ENCODE peak calls at places on chromosomes 11 and 22, in five cellular contexts. I is HEK293T, G is GM12878, S is HepG2, P is H1. L is an unnamed sample.

GRCh38 chr11:78040691-78041379 is 17.8 kb upstream of the KCTD14 start:
- DNase-seq in I (no peak), P (no peak), G (no peak), S (no peak), L (no peak)

GRCh38 chr11:79678780-79679468 is 238.1 kb upstream of the TENM4 start:
- DNase-seq in S (no peak), P (no peak), I (no peak), G (no peak), L (peak; percentile 70)

GRCh38 chr11:6594142-6594768 is 9.2 kb downstream of the RRP8 start:
- DNase-seq in S (no peak), I (no peak), P (no peak), G (no peak), L (no peak)

GRCh38 chr11:23674866-23675265 is 814.6 kb upstream of the CCDC179 start:
- DNase-seq in S (no peak), I (no peak), G (no peak), P (no peak), L (no peak)

GRCh38 chr11:76008474-76008873 is 193.5 kb downstream of the UVRAG start:
- DNase-seq in G (no peak), P (no peak), I (no peak), S (no peak), L (no peak)

GRCh38 chr22:35642305-35642741 is 5.9 kb upstream of the APOL6 start:
- DNase-seq in S (peak; percentile 47), P (no peak), I (no peak), G (no peak), L (no peak)

GRCh38 chr11:61507962-61508824 is at the start of gene LRRC10B:
- DNase-seq in S (no peak), I (peak; percentile 78), G (no peak), P (no peak), L (peak; percentile 76)

GRCh38 chr11:130448416-130449068 is at the start of gene ADAMTS15:
- DNase-seq in G (no peak), I (peak; percentile 88), P (peak; percentile 80), S (peak; percentile 9), L (peak; percentile 84)

GRCh38 chr11:123180166-123180565 is 14.9 kb downstream of the CLMP start:
- DNase-seq in G (no peak), P (no peak), I (no peak), S (no peak), L (no peak)

GRCh38 chr11:78957481-78958245 is 383.0 kb upstream of the NARS2 start:
- DNase-seq in P (no peak), I (no peak), G (no peak), S (no peak), L (no peak)

GRCh38 chr11:132655187-132655855 is 877.0 kb downstream of the OPCML start:
- DNase-seq in I (no peak), P (no peak), S (no peak), G (no peak), L (no peak)

GRCh38 chr11:70857885-70858284 is 394.5 kb downstream of the SHANK2 start:
- DNase-seq in P (no peak), G (no peak), I (no peak), S (no peak), L (no peak)
- TF ChIP-seq SUZ12 in P (no peak), G (no peak), I (no peak), S (no peak), L (no peak)

GRCh38 chr22:29219881-29220670 is 14.4 kb downstream of the EMID1 start:
- DNase-seq in P (no peak), G (no peak), S (peak; percentile 33), I (no peak), L (no peak)

GRCh38 chr22:29224121-29224858 is 18.6 kb downstream of the EMID1 start:
- DNase-seq in I (no peak), P (no peak), S (no peak), G (no peak), L (no peak)

GRCh38 chr22:29224859-29225410 is 19.2 kb downstream of the EMID1 start:
- DNase-seq in G (no peak), I (no peak), S (no peak), P (no peak), L (no peak)

GRCh38 chr22:29226246-29226981 is 20.7 kb downstream of the EMID1 start:
- DNase-seq in G (no peak), S (no peak), I (no peak), P (no peak), L (no peak)

GRCh38 chr22:29225422-29226090 is 19.9 kb downstream of the EMID1 start:
- DNase-seq in G (no peak), P (no peak), I (no peak), S (no peak), L (no peak)
- TF ChIP-seq SUZ12 in G (no peak), P (no peak), I (no peak), S (no peak), L (no peak)

GRCh38 chr11:112212290-112212689 is 13.9 kb upstream of the PTS start:
- DNase-seq in G (no peak), P (no peak), S (no peak), I (no peak), L (no peak)

GRCh38 chr11:112211556-112211955 is 14.7 kb upstream of the PTS start:
- DNase-seq in G (no peak), I (no peak), S (no peak), P (no peak), L (no peak)

GRCh38 chr11:112212710-112213109 is 13.5 kb upstream of the PTS start:
- DNase-seq in P (no peak), G (no peak), I (no peak), S (no peak), L (no peak)

GRCh38 chr11:112215621-112216020 is 10.6 kb upstream of the PTS start:
- DNase-seq in S (no peak), G (no peak), P (no peak), I (no peak), L (no peak)

GRCh38 chr11:112213753-112214152 is 12.5 kb upstream of the PTS start:
- DNase-seq in I (no peak), P (no peak), G (no peak), S (peak; percentile 72), L (no peak)
- TF ChIP-seq SUZ12 in I (no peak), P (no peak), G (no peak), S (no peak), L (no peak)

DNA sequence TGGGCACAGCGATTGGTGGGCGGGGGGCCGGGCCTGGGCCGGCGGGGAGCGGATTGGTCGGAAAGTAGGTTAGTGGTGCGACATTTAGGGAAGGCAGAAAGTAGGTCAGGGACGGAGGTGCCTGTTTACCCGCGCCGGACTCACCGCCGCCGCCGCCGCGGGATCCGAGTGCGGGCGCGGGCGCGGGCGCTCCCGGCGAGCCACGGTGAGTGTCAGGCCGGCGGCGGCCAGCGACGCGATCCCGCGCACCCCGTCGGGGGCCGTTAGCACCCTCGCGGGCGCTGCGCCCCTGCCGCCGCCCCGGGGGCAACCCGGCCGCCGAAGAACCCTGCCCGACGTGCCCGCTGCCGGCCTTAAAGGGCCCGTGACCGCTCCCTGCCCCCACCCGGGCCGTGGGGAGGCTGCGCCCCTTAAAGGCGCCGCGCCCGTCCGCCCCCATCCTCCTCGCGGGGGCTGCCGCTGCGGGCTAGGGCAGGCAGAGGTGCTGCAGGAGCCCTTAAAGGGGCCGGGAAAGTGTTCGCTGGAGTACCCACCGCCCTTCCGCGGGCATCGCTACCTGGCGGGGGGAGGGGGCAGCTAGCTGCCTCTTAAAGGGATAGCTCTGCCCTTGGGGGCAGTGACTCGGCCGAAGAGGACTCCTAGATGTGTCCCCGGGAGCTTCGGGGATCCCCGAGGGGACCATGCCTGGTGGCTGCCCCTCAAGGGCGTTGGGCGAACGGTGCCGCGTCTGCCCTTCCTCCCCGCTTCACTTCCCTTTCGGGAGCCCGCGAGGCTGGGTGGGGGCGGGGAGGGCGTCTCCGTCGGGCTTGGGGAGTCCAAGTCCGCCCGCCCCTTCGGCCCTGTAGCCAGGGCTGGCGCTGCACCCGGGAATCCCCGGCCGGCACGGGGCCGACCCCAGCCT is at the start of gene BMAL1:
- DNase-seq in G (no peak), P (no peak), I (no peak), S (no peak), L (no peak)
- TF ChIP-seq SUZ12 in G (no peak), P (no peak), I (no peak), S (no peak), L (no peak)

GRCh38 chr11:8870461-8871282 is 40.3 kb upstream of the AKIP1 start:
- DNase-seq in G (no peak), I (peak; percentile 71), S (no peak), P (peak; percentile 34), L (peak; percentile 46)
- TF ChIP-seq SUZ12 in G (peak; percentile 54), I (no peak), S (no peak), P (no peak), L (no peak)

DNA sequence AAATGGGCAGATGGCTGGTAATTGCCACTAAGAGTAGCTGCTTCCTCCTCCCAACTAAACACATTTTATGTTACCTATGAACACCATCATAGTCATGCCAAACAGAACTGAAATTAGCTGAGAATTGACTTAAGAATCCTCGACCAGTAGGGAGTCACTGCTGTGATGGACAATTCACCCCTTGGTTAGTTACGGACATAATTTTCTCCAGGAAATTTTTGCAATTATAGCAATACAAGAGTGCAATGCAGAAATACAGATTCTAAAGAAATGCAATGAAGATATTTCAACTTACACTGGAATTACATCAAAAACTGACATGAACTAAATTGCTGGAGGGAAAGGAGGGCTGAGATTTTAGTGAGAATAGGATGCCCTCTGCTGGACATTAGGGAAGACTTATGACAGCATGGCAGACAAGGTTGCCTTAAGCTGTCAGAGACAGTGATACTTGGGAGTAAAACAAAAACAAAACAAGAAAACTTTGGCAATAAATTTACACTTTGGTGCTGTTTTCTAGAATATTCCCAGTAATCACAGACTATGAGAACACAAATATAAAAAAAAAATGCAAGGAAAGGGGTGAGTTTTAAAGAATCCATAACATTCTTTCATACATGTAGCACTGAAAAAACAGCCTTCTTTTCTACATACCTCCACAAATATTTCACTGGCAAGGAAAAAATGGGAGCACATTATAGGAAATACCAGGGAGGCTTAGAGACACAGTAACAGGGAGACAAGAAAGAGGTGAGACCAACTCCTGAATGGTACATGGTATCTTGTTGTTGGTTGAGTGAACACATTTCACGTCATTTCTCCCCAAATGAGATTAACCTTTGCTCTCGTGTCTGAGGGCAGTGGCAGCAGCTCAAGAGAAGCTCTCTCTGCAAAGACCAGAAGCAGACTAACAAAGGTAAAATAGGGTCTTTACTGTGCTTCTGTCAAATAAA is 11.2 kb upstream of the PPP2R1B start:
- DNase-seq in P (no peak), S (peak; percentile 82), G (peak; percentile 52), I (peak; percentile 64), L (peak; percentile 25)
- TF ChIP-seq SUZ12 in P (no peak), S (no peak), G (no peak), I (no peak), L (no peak)

GRCh38 chr11:110858556-110858921 is 146.3 kb upstream of the ARHGAP20 start:
- DNase-seq in G (no peak), I (no peak), S (no peak), P (no peak), L (no peak)
- TF ChIP-seq SUZ12 in G (no peak), I (no peak), S (no peak), P (no peak), L (no peak)

L was measured in NT2/D1.